ENCODE peak calls at places on chromosome 18, in five cellular contexts. C, G, D, Z and N are unnamed samples.

GRCh38 chr18:28834889-28835288 is 658.0 kb upstream of the CDH2 start:
- DNase-seq in Z (no peak), D (no peak), G (no peak), C (peak), N (no peak)

GRCh38 chr18:21914739-21915319 is 174.2 kb downstream of the MIB1 start:
- DNase-seq in C (peak), G (no peak), Z (no peak), D (no peak), N (no peak)

GRCh38 chr18:78238404-78239089 is 741.1 kb upstream of the SALL3 start:
- DNase-seq in G (no peak), C (no peak), Z (no peak), D (no peak), N (no peak)

GRCh38 chr18:53909668-53910067 is 314.8 kb downstream of the MBD2 start:
- DNase-seq in D (no peak), G (no peak), Z (no peak), C (peak), N (no peak)

GRCh38 chr18:78716022-78716421 is 263.6 kb upstream of the SALL3 start:
- DNase-seq in Z (no peak), G (no peak), D (no peak), C (no peak), N (no peak)

GRCh38 chr18:37249171-37249886 is 316.3 kb downstream of the CELF4 start:
- DNase-seq in C (no peak), Z (no peak), G (no peak), D (no peak), N (no peak)

GRCh38 chr18:72867721-72868665 is at the start of gene NETO1:
- DNase-seq in C (no peak), D (peak), G (no peak), Z (no peak), N (no peak)

GRCh38 chr18:28494151-28494550 is 317.2 kb upstream of the CDH2 start:
- DNase-seq in C (peak), D (no peak), Z (no peak), G (no peak), N (no peak)

GRCh38 chr18:77395941-77396340 is 146.3 kb downstream of the GALR1 start:
- DNase-seq in Z (no peak), G (no peak), C (no peak), D (no peak), N (no peak)

GRCh38 chr18:10533111-10533510 is 7.3 kb downstream of the NAPG start:
- DNase-seq in C (no peak), D (no peak), G (no peak), Z (no peak), N (no peak)

GRCh38 chr18:69158949-69159348 is 241.7 kb upstream of the DOK6 start:
- DNase-seq in G (no peak), Z (no peak), D (no peak), C (no peak), N (no peak)

GRCh38 chr18:54608008-54608642 is 17.1 kb downstream of the DYNAP start:
- DNase-seq in G (no peak), Z (no peak), C (no peak), D (no peak), N (no peak)

GRCh38 chr18:58590827-58591226 is 38.1 kb downstream of the ALPK2 start:
- DNase-seq in C (no peak), G (no peak), Z (no peak), D (no peak), N (no peak)